ENCODE peak calls at places on chromosomes 5 and 9, in ten cellular contexts. S is fibroblast of lung, R is stomach, A is right atrium auricular region, J is GM12865, I is psoas muscle, F is omental fat pad, P is epithelial cell of esophagus, W is tibial nerve, D is WTC11. O is an unnamed sample.

GRCh38 chr9:115262477-115262876 is 144.5 kb upstream of the TNC start:
- DNase-seq in S (peak; percentile 62), R (peak; percentile 78), A (no peak), J (peak; percentile 3), I (peak; percentile 10), F (no peak), P (peak; percentile 100), W (no peak), D (no peak), O (peak; percentile 91)

GRCh38 chr9:128505414-128505765 is 871 bp downstream of the GLE1 start:
- DNase-seq in S (peak; percentile 26), R (no peak), A (no peak), J (no peak), I (no peak), F (no peak), P (no peak), W (no peak), D (no peak), O (no peak)

GRCh38 chr9:2288309-2288708 is 273.2 kb downstream of the SMARCA2 start:
- DNase-seq in S (no peak), R (no peak), A (no peak), J (no peak), I (no peak), F (no peak), P (no peak), W (no peak), D (no peak), O (no peak)

GRCh38 chr5:150625831-150626746 is 14.4 kb upstream of the SYNPO start:
- DNase-seq in S (no peak), R (no peak), A (no peak), J (peak; percentile 69), I (no peak), F (no peak), P (no peak), W (no peak), D (no peak), O (no peak)

GRCh38 chr5:175800656-175801081 is 70.7 kb upstream of the CPLX2 start:
- DNase-seq in S (peak; percentile 12), R (no peak), A (no peak), J (no peak), I (no peak), F (no peak), P (peak; percentile 36), W (no peak), D (no peak), O (no peak)

GRCh38 chr5:175681975-175682354 is 24.1 kb downstream of the HRH2 start:
- DNase-seq in S (no peak), R (no peak), A (no peak), J (no peak), I (no peak), F (peak; percentile 20), P (no peak), W (no peak), D (no peak), O (no peak)

GRCh38 chr9:137300607-137301085 is 1.4 kb downstream of the NRARP start:
- DNase-seq in S (peak; percentile 63), R (no peak), A (no peak), J (no peak), I (no peak), F (no peak), P (no peak), W (no peak), D (peak; percentile 74), O (peak; percentile 25)

GRCh38 chr9:14478175-14479165 is 164.5 kb upstream of the NFIB start:
- DNase-seq in S (peak; percentile 58), R (no peak), A (no peak), J (no peak), I (no peak), F (no peak), P (no peak), W (no peak), D (no peak), O (no peak)

GRCh38 chr9:92406506-92406905 is 2.1 kb upstream of the OGN start:
- DNase-seq in S (peak; percentile 37), R (no peak), A (peak; percentile 75), J (peak; percentile 54), I (no peak), F (no peak), P (no peak), W (no peak), D (no peak), O (peak; percentile 46)

GRCh38 chr9:98552306-98552705 is 156.4 kb downstream of the GABBR2 start:
- DNase-seq in S (no peak), R (no peak), A (peak; percentile 48), J (no peak), I (no peak), F (no peak), P (no peak), W (no peak), D (no peak), O (no peak)

GRCh38 chr9:38134578-38134977 is 65.6 kb upstream of the SHB start:
- DNase-seq in S (no peak), R (no peak), A (no peak), J (no peak), I (no peak), F (no peak), P (no peak), W (no peak), D (no peak), O (no peak)

GRCh38 chr9:116484483-116484776 is 202.7 kb upstream of the TRIM32 start:
- DNase-seq in S (no peak), R (no peak), A (no peak), J (no peak), I (no peak), F (no peak), P (no peak), W (no peak), D (no peak), O (no peak)

GRCh38 chr9:36007309-36007708 is 29.4 kb upstream of the RECK start:
- DNase-seq in S (no peak), R (no peak), A (no peak), J (peak; percentile 40), I (no peak), F (no peak), P (no peak), W (no peak), D (no peak), O (no peak)

GRCh38 chr9:87122947-87123685 is 175.8 kb upstream of the GAS1 start:
- DNase-seq in S (peak; percentile 55), R (no peak), A (no peak), J (no peak), I (no peak), F (no peak), P (peak; percentile 83), W (no peak), D (no peak), O (no peak)

GRCh38 chr5:73519531-73520283 is 21.5 kb downstream of the BTF3 start:
- DNase-seq in S (peak; percentile 85), R (peak; percentile 74), A (peak; percentile 66), J (peak; percentile 89), I (peak; percentile 24), F (no peak), P (peak; percentile 85), W (peak; percentile 38), D (peak; percentile 77), O (peak; percentile 50)

DNA sequence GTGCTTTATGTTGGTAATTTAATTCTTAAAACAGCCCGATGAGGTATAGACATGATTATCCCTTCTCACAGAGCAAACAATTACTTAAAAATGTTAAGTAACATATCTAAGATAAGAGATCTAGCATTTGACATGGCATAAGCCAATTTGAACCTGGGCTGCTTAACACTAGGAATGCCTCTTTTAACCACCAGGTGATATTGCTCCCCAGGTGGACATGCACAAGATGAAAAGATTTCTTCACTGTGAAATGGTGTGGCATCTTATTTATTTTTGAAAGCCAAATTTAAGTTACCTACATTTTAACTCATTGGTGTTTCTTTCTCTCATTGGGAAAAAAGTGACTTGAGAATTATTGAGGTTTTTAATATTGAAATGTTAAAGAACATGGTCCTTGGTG is 15.8 kb upstream of the LRRC70 start:
- DNase-seq in S (no peak), R (no peak), A (no peak), J (no peak), I (no peak), F (no peak), P (no peak), W (no peak), D (no peak), O (no peak)
- TF ChIP-seq CTCF in S (no peak), R (no peak), A (no peak), J (no peak), I (no peak), F (no peak), P (no peak), W (no peak), D (no peak), O (no peak)

DNA sequence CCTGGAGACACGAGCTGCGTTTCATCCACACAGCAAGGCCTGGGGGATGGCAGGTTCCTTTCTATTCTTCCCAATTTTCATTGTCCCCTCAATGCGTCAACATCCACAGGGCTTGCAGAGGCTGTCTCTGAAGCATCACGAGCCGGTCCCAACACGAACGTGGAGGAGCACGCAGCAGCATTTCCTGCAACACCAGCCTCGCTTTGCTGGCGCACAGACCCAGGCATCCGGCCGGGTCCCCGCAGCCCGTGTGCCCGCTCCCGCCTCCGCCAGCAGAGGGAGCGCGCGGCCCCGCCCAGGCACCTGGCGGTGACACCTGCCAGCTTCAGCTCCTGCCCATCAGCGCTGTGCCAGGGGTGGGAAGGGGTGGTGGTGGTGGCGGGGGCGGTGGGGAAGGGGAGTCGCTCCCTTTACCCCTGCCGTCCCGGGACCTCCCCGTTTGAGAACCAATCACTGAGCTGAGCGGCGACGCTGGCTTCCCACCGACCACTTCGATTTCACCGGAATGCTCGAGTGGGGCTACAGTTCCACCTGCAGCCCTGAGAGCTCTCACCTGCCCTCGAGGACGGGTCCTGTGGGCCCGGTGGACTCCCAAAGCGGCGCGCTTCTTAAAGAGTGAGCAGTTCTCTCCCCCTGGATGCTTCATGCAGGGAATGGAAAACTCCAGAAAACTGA is 464.5 kb downstream of the ICE1 start:
- DNase-seq in S (no peak), R (peak; percentile 52), A (no peak), J (peak; percentile 56), I (peak; percentile 22), F (no peak), P (peak; percentile 11), W (no peak), D (peak; percentile 76), O (no peak)
- TF ChIP-seq CTCF in S (no peak), R (peak; percentile 52), A (peak; percentile 66), J (peak; percentile 87), I (peak; percentile 66), F (no peak), P (peak; percentile 27), W (no peak), D (peak; percentile 79), O (peak; percentile 41)

DNA sequence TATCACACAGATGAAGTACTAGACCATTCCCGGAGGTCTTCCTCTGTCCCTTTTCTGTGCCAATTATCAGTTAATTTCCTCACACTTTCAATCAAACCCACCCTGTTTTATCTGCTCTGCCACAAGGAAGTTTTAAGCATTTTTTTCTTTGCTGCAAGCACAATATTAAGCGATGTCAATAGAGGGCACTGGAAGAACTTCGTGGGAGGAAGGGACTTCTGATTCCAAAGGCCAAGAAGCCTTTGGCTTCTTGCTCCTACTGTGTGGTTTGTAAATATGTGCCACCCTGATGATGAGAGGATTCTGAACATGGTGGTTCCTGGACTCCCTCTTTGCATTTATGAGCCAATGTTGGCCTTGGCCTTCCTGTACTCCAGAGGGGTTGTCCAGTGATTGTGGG is 1712.5 kb upstream of the C9orf72 start:
- DNase-seq in S (peak; percentile 3), R (no peak), A (no peak), J (no peak), I (no peak), F (no peak), P (peak; percentile 5), W (no peak), D (no peak), O (no peak)
- TF ChIP-seq CTCF in S (peak; percentile 9), R (no peak), A (no peak), J (no peak), I (no peak), F (no peak), P (peak; percentile 28), W (no peak), D (no peak), O (no peak)

GRCh38 chr5:171323007-171323406 is 14.0 kb downstream of the TLX3 start:
- DNase-seq in S (no peak), R (no peak), A (no peak), J (no peak), I (no peak), F (no peak), P (no peak), W (no peak), D (no peak), O (no peak)
- TF ChIP-seq CTCF in S (no peak), R (no peak), A (no peak), J (no peak), I (no peak), F (no peak), P (no peak), W (no peak), D (no peak), O (no peak)

O was measured in heart left ventricle.